ENCODE peak calls at places on chromosome X, in five cellular contexts. One of them, this sample, is unnamed.

GRCh38 chrX:100768679-100769338 is 36.9 kb upstream of the SYTL4 start:
- DNase-seq in stimulated activated CD4-positive, alpha-beta T cell treated with anti-CD3 and anti-CD28 coated beads, Interleukin-1b, Interleukin-23, amount 100 ng/mL, for 1 hour: peak; percentile 82
- DNase-seq in ELF-1: peak; percentile 89
- DNase-seq in WERI-Rb-1: peak; percentile 86
- DNase-seq in epithelial cell of prostate: no peak
- DNase-seq in this sample: peak; percentile 74

GRCh38 chrX:14529288-14529989 is at the start of gene GLRA2:
- DNase-seq in ELF-1: peak; percentile 65
- DNase-seq in WERI-Rb-1: no peak
- DNase-seq in stimulated activated CD4-positive, alpha-beta T cell treated with anti-CD3 and anti-CD28 coated beads, Interleukin-1b, Interleukin-23, amount 100 ng/mL, for 1 hour: no peak
- DNase-seq in epithelial cell of prostate: no peak
- DNase-seq in this sample: peak; percentile 83

GRCh38 chrX:18994713-18995112 is 10.8 kb upstream of the PHKA2 start:
- DNase-seq in stimulated activated CD4-positive, alpha-beta T cell treated with anti-CD3 and anti-CD28 coated beads, Interleukin-1b, Interleukin-23, amount 100 ng/mL, for 1 hour: no peak
- DNase-seq in WERI-Rb-1: no peak
- DNase-seq in epithelial cell of prostate: peak; percentile 56
- DNase-seq in ELF-1: no peak
- DNase-seq in this sample: no peak

GRCh38 chrX:134761788-134762187 is 103.5 kb upstream of the PLAC1 start:
- DNase-seq in WERI-Rb-1: no peak
- DNase-seq in stimulated activated CD4-positive, alpha-beta T cell treated with anti-CD3 and anti-CD28 coated beads, Interleukin-1b, Interleukin-23, amount 100 ng/mL, for 1 hour: no peak
- DNase-seq in epithelial cell of prostate: no peak
- DNase-seq in ELF-1: no peak
- DNase-seq in this sample: peak; percentile 10

GRCh38 chrX:132257116-132257515 is 37.9 kb upstream of the RAP2C start:
- DNase-seq in epithelial cell of prostate: no peak
- DNase-seq in stimulated activated CD4-positive, alpha-beta T cell treated with anti-CD3 and anti-CD28 coated beads, Interleukin-1b, Interleukin-23, amount 100 ng/mL, for 1 hour: no peak
- DNase-seq in WERI-Rb-1: no peak
- DNase-seq in ELF-1: no peak
- DNase-seq in this sample: no peak

GRCh38 chrX:54427837-54428424 is 12.3 kb upstream of the TSR2 start:
- DNase-seq in epithelial cell of prostate: no peak
- DNase-seq in ELF-1: no peak
- DNase-seq in stimulated activated CD4-positive, alpha-beta T cell treated with anti-CD3 and anti-CD28 coated beads, Interleukin-1b, Interleukin-23, amount 100 ng/mL, for 1 hour: no peak
- DNase-seq in WERI-Rb-1: peak; percentile 46
- DNase-seq in this sample: peak; percentile 5

GRCh38 chrX:51891821-51892551 is 1.4 kb upstream of the MAGED1 start:
- DNase-seq in WERI-Rb-1: no peak
- DNase-seq in stimulated activated CD4-positive, alpha-beta T cell treated with anti-CD3 and anti-CD28 coated beads, Interleukin-1b, Interleukin-23, amount 100 ng/mL, for 1 hour: no peak
- DNase-seq in epithelial cell of prostate: no peak
- DNase-seq in ELF-1: peak; percentile 84
- DNase-seq in this sample: peak; percentile 46

GRCh38 chrX:38126179-38126578 is 94.5 kb downstream of the SRPX start:
- DNase-seq in epithelial cell of prostate: no peak
- DNase-seq in WERI-Rb-1: no peak
- DNase-seq in stimulated activated CD4-positive, alpha-beta T cell treated with anti-CD3 and anti-CD28 coated beads, Interleukin-1b, Interleukin-23, amount 100 ng/mL, for 1 hour: no peak
- DNase-seq in ELF-1: no peak
- DNase-seq in this sample: no peak

GRCh38 chrX:80486299-80486698 is 66.1 kb downstream of the TENT5D start:
- DNase-seq in WERI-Rb-1: no peak
- DNase-seq in epithelial cell of prostate: no peak
- DNase-seq in ELF-1: no peak
- DNase-seq in stimulated activated CD4-positive, alpha-beta T cell treated with anti-CD3 and anti-CD28 coated beads, Interleukin-1b, Interleukin-23, amount 100 ng/mL, for 1 hour: no peak
- DNase-seq in this sample: no peak

GRCh38 chrX:115408736-115409390 is 119.3 kb downstream of the LUZP4 start:
- DNase-seq in WERI-Rb-1: no peak
- DNase-seq in ELF-1: no peak
- DNase-seq in epithelial cell of prostate: no peak
- DNase-seq in stimulated activated CD4-positive, alpha-beta T cell treated with anti-CD3 and anti-CD28 coated beads, Interleukin-1b, Interleukin-23, amount 100 ng/mL, for 1 hour: no peak
- DNase-seq in this sample: no peak

GRCh38 chrX:79452879-79453278 is 85.7 kb upstream of the ITM2A start:
- DNase-seq in stimulated activated CD4-positive, alpha-beta T cell treated with anti-CD3 and anti-CD28 coated beads, Interleukin-1b, Interleukin-23, amount 100 ng/mL, for 1 hour: no peak
- DNase-seq in epithelial cell of prostate: no peak
- DNase-seq in ELF-1: no peak
- DNase-seq in WERI-Rb-1: no peak
- DNase-seq in this sample: peak; percentile 41

GRCh38 chrX:15310117-15310516 is 5.3 kb downstream of the ASB11 start:
- DNase-seq in ELF-1: no peak
- DNase-seq in epithelial cell of prostate: no peak
- DNase-seq in stimulated activated CD4-positive, alpha-beta T cell treated with anti-CD3 and anti-CD28 coated beads, Interleukin-1b, Interleukin-23, amount 100 ng/mL, for 1 hour: no peak
- DNase-seq in WERI-Rb-1: no peak
- DNase-seq in this sample: peak; percentile 14

GRCh38 chrX:40099046-40099968 is 1.5 kb upstream of the BCOR start:
- DNase-seq in WERI-Rb-1: peak; percentile 87
- DNase-seq in ELF-1: no peak
- DNase-seq in stimulated activated CD4-positive, alpha-beta T cell treated with anti-CD3 and anti-CD28 coated beads, Interleukin-1b, Interleukin-23, amount 100 ng/mL, for 1 hour: no peak
- DNase-seq in epithelial cell of prostate: no peak
- DNase-seq in this sample: peak; percentile 69

GRCh38 chrX:119174900-119175299 is 47.3 kb upstream of the KIAA1210 start:
- DNase-seq in WERI-Rb-1: no peak
- DNase-seq in stimulated activated CD4-positive, alpha-beta T cell treated with anti-CD3 and anti-CD28 coated beads, Interleukin-1b, Interleukin-23, amount 100 ng/mL, for 1 hour: no peak
- DNase-seq in epithelial cell of prostate: no peak
- DNase-seq in ELF-1: no peak
- DNase-seq in this sample: peak; percentile 20

GRCh38 chrX:108584617-108585211 is 145.1 kb downstream of the COL4A5 start:
- DNase-seq in stimulated activated CD4-positive, alpha-beta T cell treated with anti-CD3 and anti-CD28 coated beads, Interleukin-1b, Interleukin-23, amount 100 ng/mL, for 1 hour: no peak
- DNase-seq in ELF-1: peak; percentile 37
- DNase-seq in WERI-Rb-1: peak; percentile 9
- DNase-seq in epithelial cell of prostate: no peak
- DNase-seq in this sample: peak; percentile 3

GRCh38 chrX:68694429-68695205 is 47.2 kb downstream of the STARD8 start:
- DNase-seq in ELF-1: no peak
- DNase-seq in epithelial cell of prostate: no peak
- DNase-seq in WERI-Rb-1: no peak
- DNase-seq in stimulated activated CD4-positive, alpha-beta T cell treated with anti-CD3 and anti-CD28 coated beads, Interleukin-1b, Interleukin-23, amount 100 ng/mL, for 1 hour: no peak
- DNase-seq in this sample: no peak

GRCh38 chrX:253451-254297 is 27.5 kb upstream of the PLCXD1 start:
- DNase-seq in WERI-Rb-1: no peak
- DNase-seq in stimulated activated CD4-positive, alpha-beta T cell treated with anti-CD3 and anti-CD28 coated beads, Interleukin-1b, Interleukin-23, amount 100 ng/mL, for 1 hour: no peak
- DNase-seq in ELF-1: no peak
- DNase-seq in epithelial cell of prostate: no peak
- DNase-seq in this sample: peak; percentile 0

GRCh38 chrX:150635952-150636351 is 57.2 kb upstream of the MTMR1 start:
- DNase-seq in ELF-1: no peak
- DNase-seq in epithelial cell of prostate: peak; percentile 27
- DNase-seq in stimulated activated CD4-positive, alpha-beta T cell treated with anti-CD3 and anti-CD28 coated beads, Interleukin-1b, Interleukin-23, amount 100 ng/mL, for 1 hour: no peak
- DNase-seq in WERI-Rb-1: no peak
- DNase-seq in this sample: no peak

GRCh38 chrX:136204571-136204970 is 46.6 kb downstream of the MAP7D3 start:
- DNase-seq in ELF-1: peak; percentile 64
- DNase-seq in epithelial cell of prostate: no peak
- DNase-seq in stimulated activated CD4-positive, alpha-beta T cell treated with anti-CD3 and anti-CD28 coated beads, Interleukin-1b, Interleukin-23, amount 100 ng/mL, for 1 hour: no peak
- DNase-seq in WERI-Rb-1: no peak
- DNase-seq in this sample: no peak

GRCh38 chrX:151098996-151099395 is 77.4 kb upstream of the GPR50 start:
- DNase-seq in stimulated activated CD4-positive, alpha-beta T cell treated with anti-CD3 and anti-CD28 coated beads, Interleukin-1b, Interleukin-23, amount 100 ng/mL, for 1 hour: no peak
- DNase-seq in ELF-1: no peak
- DNase-seq in epithelial cell of prostate: no peak
- DNase-seq in WERI-Rb-1: no peak
- DNase-seq in this sample: no peak

GRCh38 chrX:152896450-152896849 is 1.4 kb upstream of the ZNF185 start:
- DNase-seq in ELF-1: no peak
- DNase-seq in stimulated activated CD4-positive, alpha-beta T cell treated with anti-CD3 and anti-CD28 coated beads, Interleukin-1b, Interleukin-23, amount 100 ng/mL, for 1 hour: no peak
- DNase-seq in epithelial cell of prostate: peak; percentile 31
- DNase-seq in WERI-Rb-1: no peak
- DNase-seq in this sample: no peak

GRCh38 chrX:18828832-18829404 is 121.5 kb downstream of the PPEF1 start:
- DNase-seq in WERI-Rb-1: no peak
- DNase-seq in epithelial cell of prostate: no peak
- DNase-seq in ELF-1: peak; percentile 27
- DNase-seq in stimulated activated CD4-positive, alpha-beta T cell treated with anti-CD3 and anti-CD28 coated beads, Interleukin-1b, Interleukin-23, amount 100 ng/mL, for 1 hour: no peak
- DNase-seq in this sample: no peak

GRCh38 chrX:10052906-10053625 is 85.9 kb downstream of the CLDN34 start:
- DNase-seq in ELF-1: no peak
- DNase-seq in stimulated activated CD4-positive, alpha-beta T cell treated with anti-CD3 and anti-CD28 coated beads, Interleukin-1b, Interleukin-23, amount 100 ng/mL, for 1 hour: no peak
- DNase-seq in WERI-Rb-1: no peak
- DNase-seq in epithelial cell of prostate: no peak
- DNase-seq in this sample: no peak

GRCh38 chrX:106933538-106933961 is 13.3 kb downstream of the CLDN2 start:
- DNase-seq in epithelial cell of prostate: no peak
- DNase-seq in ELF-1: peak; percentile 66
- DNase-seq in WERI-Rb-1: no peak
- DNase-seq in stimulated activated CD4-positive, alpha-beta T cell treated with anti-CD3 and anti-CD28 coated beads, Interleukin-1b, Interleukin-23, amount 100 ng/mL, for 1 hour: no peak
- DNase-seq in this sample: no peak

GRCh38 chrX:22748093-22748999 is 251.4 kb upstream of the DDX53 start:
- DNase-seq in WERI-Rb-1: peak; percentile 54
- DNase-seq in ELF-1: peak; percentile 60
- DNase-seq in stimulated activated CD4-positive, alpha-beta T cell treated with anti-CD3 and anti-CD28 coated beads, Interleukin-1b, Interleukin-23, amount 100 ng/mL, for 1 hour: peak; percentile 3
- DNase-seq in epithelial cell of prostate: no peak
- DNase-seq in this sample: peak; percentile 58

GRCh38 chrX:119826399-119826959 is 26.3 kb downstream of the UPF3B start:
- DNase-seq in stimulated activated CD4-positive, alpha-beta T cell treated with anti-CD3 and anti-CD28 coated beads, Interleukin-1b, Interleukin-23, amount 100 ng/mL, for 1 hour: no peak
- DNase-seq in epithelial cell of prostate: no peak
- DNase-seq in WERI-Rb-1: no peak
- DNase-seq in ELF-1: no peak
- DNase-seq in this sample: peak; percentile 3

GRCh38 chrX:98412058-98412457 is 1528.3 kb downstream of the RPA4 start:
- DNase-seq in stimulated activated CD4-positive, alpha-beta T cell treated with anti-CD3 and anti-CD28 coated beads, Interleukin-1b, Interleukin-23, amount 100 ng/mL, for 1 hour: no peak
- DNase-seq in WERI-Rb-1: no peak
- DNase-seq in ELF-1: no peak
- DNase-seq in epithelial cell of prostate: no peak
- DNase-seq in this sample: no peak

GRCh38 chrX:7972586-7972985 is 45.4 kb upstream of the PNPLA4 start:
- DNase-seq in ELF-1: peak; percentile 35
- DNase-seq in WERI-Rb-1: no peak
- DNase-seq in stimulated activated CD4-positive, alpha-beta T cell treated with anti-CD3 and anti-CD28 coated beads, Interleukin-1b, Interleukin-23, amount 100 ng/mL, for 1 hour: no peak
- DNase-seq in epithelial cell of prostate: no peak
- DNase-seq in this sample: peak; percentile 12

GRCh38 chrX:39195156-39195555 is 393.9 kb downstream of the MID1IP1 start:
- DNase-seq in ELF-1: peak; percentile 30
- DNase-seq in WERI-Rb-1: peak; percentile 89
- DNase-seq in epithelial cell of prostate: no peak
- DNase-seq in stimulated activated CD4-positive, alpha-beta T cell treated with anti-CD3 and anti-CD28 coated beads, Interleukin-1b, Interleukin-23, amount 100 ng/mL, for 1 hour: no peak
- DNase-seq in this sample: peak; percentile 9

GRCh38 chrX:108359811-108360602 is 78.2 kb downstream of the COL4A6 start:
- DNase-seq in WERI-Rb-1: no peak
- DNase-seq in ELF-1: no peak
- DNase-seq in epithelial cell of prostate: no peak
- DNase-seq in stimulated activated CD4-positive, alpha-beta T cell treated with anti-CD3 and anti-CD28 coated beads, Interleukin-1b, Interleukin-23, amount 100 ng/mL, for 1 hour: no peak
- DNase-seq in this sample: no peak

GRCh38 chrX:54786972-54787371 is 11.1 kb downstream of the ITIH6 start:
- DNase-seq in ELF-1: peak; percentile 78
- DNase-seq in epithelial cell of prostate: no peak
- DNase-seq in WERI-Rb-1: peak; percentile 25
- DNase-seq in stimulated activated CD4-positive, alpha-beta T cell treated with anti-CD3 and anti-CD28 coated beads, Interleukin-1b, Interleukin-23, amount 100 ng/mL, for 1 hour: no peak
- DNase-seq in this sample: peak; percentile 38

GRCh38 chrX:19924285-19924684 is 36.9 kb upstream of the SH3KBP1 start:
- DNase-seq in ELF-1: no peak
- DNase-seq in stimulated activated CD4-positive, alpha-beta T cell treated with anti-CD3 and anti-CD28 coated beads, Interleukin-1b, Interleukin-23, amount 100 ng/mL, for 1 hour: no peak
- DNase-seq in WERI-Rb-1: no peak
- DNase-seq in epithelial cell of prostate: no peak
- DNase-seq in this sample: no peak

GRCh38 chrX:39633293-39633692 is 464.5 kb downstream of the BCOR start:
- DNase-seq in epithelial cell of prostate: no peak
- DNase-seq in WERI-Rb-1: no peak
- DNase-seq in stimulated activated CD4-positive, alpha-beta T cell treated with anti-CD3 and anti-CD28 coated beads, Interleukin-1b, Interleukin-23, amount 100 ng/mL, for 1 hour: no peak
- DNase-seq in ELF-1: no peak
- DNase-seq in this sample: no peak

GRCh38 chrX:43467608-43468234 is 188.4 kb upstream of the MAOA start:
- DNase-seq in ELF-1: no peak
- DNase-seq in epithelial cell of prostate: no peak
- DNase-seq in WERI-Rb-1: no peak
- DNase-seq in stimulated activated CD4-positive, alpha-beta T cell treated with anti-CD3 and anti-CD28 coated beads, Interleukin-1b, Interleukin-23, amount 100 ng/mL, for 1 hour: no peak
- DNase-seq in this sample: no peak

GRCh38 chrX:112896051-112896450 is 55.4 kb upstream of the AMOT start:
- DNase-seq in ELF-1: no peak
- DNase-seq in WERI-Rb-1: no peak
- DNase-seq in epithelial cell of prostate: no peak
- DNase-seq in stimulated activated CD4-positive, alpha-beta T cell treated with anti-CD3 and anti-CD28 coated beads, Interleukin-1b, Interleukin-23, amount 100 ng/mL, for 1 hour: no peak
- DNase-seq in this sample: no peak